ENCODE peak calls at places on chromosomes 13 and 19, in seven cellular contexts. One of them, this sample, is unnamed. For H3K27me3, the result is how much of the 10 kb centered on the place peaks cover.

GRCh38 chr13:107866666-107867623 is 348.4 kb downstream of the LIG4 start:
- DNase-seq in heart left ventricle: no peak
- DNase-seq in heart right ventricle: peak
- DNase-seq in fibroblast of lung: peak
- DNase-seq in hepatocyte: peak
- DNase-seq in body of pancreas: peak
- DNase-seq in AG04450: no peak
- DNase-seq in this sample: no peak

GRCh38 chr19:49746206-49746958 is 16.7 kb downstream of the TSKS start:
- DNase-seq in heart left ventricle: peak
- DNase-seq in heart right ventricle: peak
- DNase-seq in fibroblast of lung: peak
- DNase-seq in hepatocyte: no peak
- DNase-seq in body of pancreas: peak
- DNase-seq in AG04450: no peak
- DNase-seq in this sample: peak

GRCh38 chr13:83499286-83499685 is 383.0 kb downstream of the SLITRK1 start:
- DNase-seq in heart left ventricle: no peak
- DNase-seq in heart right ventricle: no peak
- DNase-seq in fibroblast of lung: peak
- DNase-seq in hepatocyte: no peak
- DNase-seq in body of pancreas: no peak
- DNase-seq in AG04450: no peak
- DNase-seq in this sample: no peak

GRCh38 chr13:21949818-21950429 is 279.1 kb downstream of the FGF9 start:
- DNase-seq in heart left ventricle: no peak
- DNase-seq in heart right ventricle: no peak
- DNase-seq in fibroblast of lung: no peak
- DNase-seq in hepatocyte: no peak
- DNase-seq in body of pancreas: no peak
- DNase-seq in AG04450: no peak
- DNase-seq in this sample: no peak

GRCh38 chr13:45833663-45834062 is 17.9 kb downstream of the SIAH3 start:
- DNase-seq in heart left ventricle: no peak
- DNase-seq in heart right ventricle: peak
- DNase-seq in fibroblast of lung: peak
- DNase-seq in hepatocyte: peak
- DNase-seq in body of pancreas: peak
- DNase-seq in AG04450: no peak
- DNase-seq in this sample: peak

GRCh38 chr13:60414177-60414576 is 17.2 kb downstream of the TDRD3 start:
- DNase-seq in heart left ventricle: no peak
- DNase-seq in heart right ventricle: no peak
- DNase-seq in fibroblast of lung: no peak
- DNase-seq in hepatocyte: no peak
- DNase-seq in body of pancreas: no peak
- DNase-seq in AG04450: no peak
- DNase-seq in this sample: no peak

GRCh38 chr13:75445717-75446529 is 36.0 kb downstream of the TBC1D4 start:
- DNase-seq in heart left ventricle: no peak
- DNase-seq in heart right ventricle: no peak
- DNase-seq in fibroblast of lung: no peak
- DNase-seq in hepatocyte: no peak
- DNase-seq in body of pancreas: no peak
- DNase-seq in AG04450: no peak
- DNase-seq in this sample: no peak

GRCh38 chr13:110559429-110559943 is 2.0 kb downstream of the RAB20 start:
- DNase-seq in heart left ventricle: no peak
- DNase-seq in heart right ventricle: peak
- DNase-seq in fibroblast of lung: no peak
- DNase-seq in hepatocyte: peak
- DNase-seq in body of pancreas: peak
- DNase-seq in AG04450: no peak
- DNase-seq in this sample: no peak

GRCh38 chr13:30049692-30050091 is 199.3 kb upstream of the UBL3 start:
- DNase-seq in heart left ventricle: no peak
- DNase-seq in heart right ventricle: no peak
- DNase-seq in fibroblast of lung: peak
- DNase-seq in hepatocyte: no peak
- DNase-seq in body of pancreas: no peak
- DNase-seq in AG04450: no peak
- DNase-seq in this sample: no peak

GRCh38 chr19:1181606-1182005 is 7.5 kb upstream of the SBNO2 start:
- DNase-seq in heart left ventricle: no peak
- DNase-seq in heart right ventricle: no peak
- DNase-seq in fibroblast of lung: no peak
- DNase-seq in hepatocyte: peak
- DNase-seq in body of pancreas: peak
- DNase-seq in AG04450: no peak
- DNase-seq in this sample: no peak

GRCh38 chr13:97257800-97258799 is 36.0 kb downstream of the MBNL2 start:
- DNase-seq in heart left ventricle: no peak
- DNase-seq in heart right ventricle: peak
- DNase-seq in fibroblast of lung: peak
- DNase-seq in hepatocyte: peak
- DNase-seq in body of pancreas: peak
- DNase-seq in AG04450: no peak
- DNase-seq in this sample: peak

GRCh38 chr19:35262101-35262761 is 6.5 kb upstream of the USF2 start:
- DNase-seq in heart left ventricle: peak
- DNase-seq in heart right ventricle: no peak
- DNase-seq in fibroblast of lung: no peak
- DNase-seq in hepatocyte: peak
- DNase-seq in body of pancreas: no peak
- DNase-seq in AG04450: no peak
- DNase-seq in this sample: no peak

GRCh38 chr19:16417660-16418596 is 53.8 kb downstream of the EPS15L1 start:
- DNase-seq in heart left ventricle: peak
- DNase-seq in heart right ventricle: peak
- DNase-seq in fibroblast of lung: peak
- DNase-seq in hepatocyte: peak
- DNase-seq in body of pancreas: peak
- DNase-seq in AG04450: no peak
- DNase-seq in this sample: no peak

GRCh38 chr19:42129399-42130253 is 2.6 kb downstream of the POU2F2 start:
- DNase-seq in heart left ventricle: peak
- DNase-seq in heart right ventricle: peak
- DNase-seq in fibroblast of lung: peak
- DNase-seq in hepatocyte: no peak
- DNase-seq in body of pancreas: no peak
- DNase-seq in AG04450: no peak
- DNase-seq in this sample: no peak

GRCh38 chr13:76672422-76672821 is 213.8 kb downstream of the KCTD12 start:
- DNase-seq in heart left ventricle: no peak
- DNase-seq in heart right ventricle: no peak
- DNase-seq in fibroblast of lung: peak
- DNase-seq in hepatocyte: peak
- DNase-seq in body of pancreas: no peak
- DNase-seq in AG04450: no peak
- DNase-seq in this sample: no peak

GRCh38 chr19:46392252-46392801 is 21.0 kb downstream of the CCDC8 start:
- DNase-seq in heart left ventricle: peak
- DNase-seq in heart right ventricle: no peak
- DNase-seq in fibroblast of lung: no peak
- DNase-seq in hepatocyte: peak
- DNase-seq in body of pancreas: no peak
- DNase-seq in AG04450: no peak
- DNase-seq in this sample: no peak

GRCh38 chr13:65959305-65959704 is 1270.8 kb downstream of the PCDH9 start:
- DNase-seq in heart left ventricle: no peak
- DNase-seq in heart right ventricle: no peak
- DNase-seq in fibroblast of lung: peak
- DNase-seq in hepatocyte: no peak
- DNase-seq in body of pancreas: no peak
- DNase-seq in AG04450: no peak
- DNase-seq in this sample: no peak

GRCh38 chr19:28831464-28831863 is 381.5 kb downstream of the UQCRFS1 start:
- DNase-seq in heart left ventricle: no peak
- DNase-seq in heart right ventricle: no peak
- DNase-seq in fibroblast of lung: no peak
- DNase-seq in hepatocyte: no peak
- DNase-seq in body of pancreas: no peak
- DNase-seq in AG04450: no peak
- DNase-seq in this sample: no peak

GRCh38 chr13:47159853-47160550 is 263.1 kb upstream of the HTR2A start:
- DNase-seq in heart left ventricle: no peak
- DNase-seq in heart right ventricle: no peak
- DNase-seq in fibroblast of lung: no peak
- DNase-seq in hepatocyte: no peak
- DNase-seq in body of pancreas: no peak
- DNase-seq in AG04450: no peak
- DNase-seq in this sample: no peak

GRCh38 chr19:29666634-29667389 is 1.6 kb downstream of the PLEKHF1 start:
- DNase-seq in heart left ventricle: peak
- DNase-seq in heart right ventricle: peak
- DNase-seq in fibroblast of lung: peak
- DNase-seq in hepatocyte: peak
- DNase-seq in body of pancreas: peak
- DNase-seq in AG04450: no peak
- DNase-seq in this sample: no peak

GRCh38 chr13:43077906-43078305 is 54.5 kb downstream of the DNAJC15 start:
- DNase-seq in heart left ventricle: no peak
- DNase-seq in heart right ventricle: no peak
- DNase-seq in fibroblast of lung: no peak
- DNase-seq in hepatocyte: no peak
- DNase-seq in body of pancreas: no peak
- DNase-seq in AG04450: no peak
- DNase-seq in this sample: no peak

GRCh38 chr19:50912102-50912599 is 956 bp upstream of the KLK4 start:
- DNase-seq in heart left ventricle: no peak
- DNase-seq in heart right ventricle: no peak
- DNase-seq in fibroblast of lung: no peak
- DNase-seq in hepatocyte: no peak
- DNase-seq in body of pancreas: no peak
- DNase-seq in AG04450: no peak
- DNase-seq in this sample: no peak

GRCh38 chr13:33445024-33445423 is 159.5 kb upstream of the STARD13 start:
- DNase-seq in heart left ventricle: no peak
- DNase-seq in heart right ventricle: no peak
- DNase-seq in fibroblast of lung: no peak
- DNase-seq in hepatocyte: no peak
- DNase-seq in body of pancreas: no peak
- DNase-seq in AG04450: no peak
- DNase-seq in this sample: no peak

GRCh38 chr19:9937001-9937411 is 691 bp upstream of the OLFM2 start:
- DNase-seq in heart left ventricle: no peak
- DNase-seq in heart right ventricle: no peak
- DNase-seq in fibroblast of lung: no peak
- DNase-seq in hepatocyte: no peak
- DNase-seq in body of pancreas: no peak
- DNase-seq in AG04450: no peak
- DNase-seq in this sample: no peak
- H3K4me3 ChIP-seq in heart left ventricle: no peak
- H3K4me3 ChIP-seq in heart right ventricle: no peak
- H3K4me3 ChIP-seq in fibroblast of lung: no peak
- H3K4me3 ChIP-seq in hepatocyte: peak
- H3K4me3 ChIP-seq in body of pancreas: no peak
- H3K4me3 ChIP-seq in AG04450: no peak
- H3K4me3 ChIP-seq in this sample: no peak

GRCh38 chr13:96068729-96069128 is 15.5 kb upstream of the UGGT2 start:
- DNase-seq in heart left ventricle: no peak
- DNase-seq in heart right ventricle: no peak
- DNase-seq in fibroblast of lung: no peak
- DNase-seq in hepatocyte: no peak
- DNase-seq in body of pancreas: no peak
- DNase-seq in AG04450: no peak
- DNase-seq in this sample: no peak

GRCh38 chr13:96075953-96076543 is 13.9 kb upstream of the HS6ST3 start:
- DNase-seq in heart left ventricle: no peak
- DNase-seq in heart right ventricle: no peak
- DNase-seq in fibroblast of lung: no peak
- DNase-seq in hepatocyte: peak
- DNase-seq in body of pancreas: no peak
- DNase-seq in AG04450: no peak
- DNase-seq in this sample: no peak

DNA sequence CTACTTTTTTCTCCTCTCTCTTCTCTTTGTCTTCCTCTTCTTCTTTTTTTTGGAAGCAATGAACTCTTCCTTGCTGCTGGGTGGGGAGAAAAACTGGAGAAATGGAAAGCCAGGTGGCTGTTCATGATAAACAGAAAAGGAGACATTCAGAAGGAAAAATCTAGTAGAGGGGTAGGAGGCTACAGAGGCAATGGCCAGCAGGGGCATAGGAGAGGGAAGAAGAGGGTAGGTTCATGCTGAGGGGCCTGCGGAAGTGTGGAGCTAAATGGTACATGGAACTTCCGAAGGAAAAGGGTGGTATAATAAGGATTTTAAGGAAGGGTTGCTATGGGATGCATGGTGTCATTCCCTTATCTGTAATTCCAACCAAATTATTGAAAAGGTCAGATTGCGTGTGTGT is 17.5 kb upstream of the HS6ST3 start:
- DNase-seq in heart left ventricle: no peak
- DNase-seq in heart right ventricle: no peak
- DNase-seq in fibroblast of lung: no peak
- DNase-seq in hepatocyte: no peak
- DNase-seq in body of pancreas: no peak
- DNase-seq in AG04450: no peak
- DNase-seq in this sample: no peak
- TF ChIP-seq CTCF in heart left ventricle: no peak
- TF ChIP-seq CTCF in heart right ventricle: no peak
- TF ChIP-seq CTCF in fibroblast of lung: no peak
- TF ChIP-seq CTCF in hepatocyte: no peak
- TF ChIP-seq CTCF in body of pancreas: no peak
- TF ChIP-seq CTCF in AG04450: no peak
- TF ChIP-seq CTCF in this sample: no peak

GRCh38 chr19:10424011-10424637 is 3.8 kb downstream of the PDE4A start:
- DNase-seq in heart left ventricle: peak
- DNase-seq in heart right ventricle: peak
- DNase-seq in fibroblast of lung: peak
- DNase-seq in hepatocyte: peak
- DNase-seq in body of pancreas: peak
- DNase-seq in AG04450: no peak
- DNase-seq in this sample: no peak

GRCh38 chr19:10421240-10421948 is 1.1 kb downstream of the PDE4A start:
- DNase-seq in heart left ventricle: no peak
- DNase-seq in heart right ventricle: no peak
- DNase-seq in fibroblast of lung: no peak
- DNase-seq in hepatocyte: no peak
- DNase-seq in body of pancreas: no peak
- DNase-seq in AG04450: no peak
- DNase-seq in this sample: no peak

GRCh38 chr19:10420444-10421239 is at the start of gene PDE4A:
- DNase-seq in heart left ventricle: no peak
- DNase-seq in heart right ventricle: no peak
- DNase-seq in fibroblast of lung: peak
- DNase-seq in hepatocyte: peak
- DNase-seq in body of pancreas: no peak
- DNase-seq in AG04450: no peak
- DNase-seq in this sample: no peak

GRCh38 chr19:10421981-10422461 is 1.7 kb downstream of the PDE4A start:
- DNase-seq in heart left ventricle: no peak
- DNase-seq in heart right ventricle: no peak
- DNase-seq in fibroblast of lung: no peak
- DNase-seq in hepatocyte: peak
- DNase-seq in body of pancreas: no peak
- DNase-seq in AG04450: no peak
- DNase-seq in this sample: no peak

GRCh38 chr19:10422846-10423245 is 2.5 kb downstream of the PDE4A start:
- DNase-seq in heart left ventricle: no peak
- DNase-seq in heart right ventricle: no peak
- DNase-seq in fibroblast of lung: no peak
- DNase-seq in hepatocyte: no peak
- DNase-seq in body of pancreas: no peak
- DNase-seq in AG04450: no peak
- DNase-seq in this sample: no peak
- H3K27me3 ChIP-seq in heart left ventricle: half or more
- H3K27me3 ChIP-seq in heart right ventricle: half or more
- H3K27me3 ChIP-seq in fibroblast of lung: under half
- H3K27me3 ChIP-seq in hepatocyte: half or more
- H3K27me3 ChIP-seq in body of pancreas: under half
- H3K27me3 ChIP-seq in AG04450: under half
- H3K27me3 ChIP-seq in this sample: half or more

GRCh38 chr19:39514840-39515550 is at the start of gene SELENOV:
- DNase-seq in heart left ventricle: no peak
- DNase-seq in heart right ventricle: no peak
- DNase-seq in fibroblast of lung: no peak
- DNase-seq in hepatocyte: peak
- DNase-seq in body of pancreas: no peak
- DNase-seq in AG04450: no peak
- DNase-seq in this sample: no peak
- H3K4me3 ChIP-seq in heart left ventricle: peak
- H3K4me3 ChIP-seq in heart right ventricle: peak
- H3K4me3 ChIP-seq in fibroblast of lung: no peak
- H3K4me3 ChIP-seq in hepatocyte: peak
- H3K4me3 ChIP-seq in body of pancreas: no peak
- H3K4me3 ChIP-seq in AG04450: peak
- H3K4me3 ChIP-seq in this sample: peak